ENCODE peak calls at places on chromosomes 11 and 22, in five cellular contexts. Z is dorsolateral prefrontal cortex, Q is stomach, Y is cardiac fibroblast, G is colonic mucosa. C is an unnamed sample.

GRCh38 chr11:117171648-117172051 is 6.9 kb upstream of the SIDT2 start:
- DNase-seq in Q (peak), G (no peak), Y (peak), Z (no peak), C (no peak)

GRCh38 chr11:132123854-132124835 is 753.7 kb downstream of the NTM start:
- DNase-seq in Y (no peak), Z (no peak), Q (no peak), G (no peak), C (no peak)

GRCh38 chr11:133818302-133818701 is 27.0 kb downstream of the SPATA19 start:
- DNase-seq in Z (no peak), Q (no peak), Y (no peak), G (no peak), C (no peak)

GRCh38 chr22:39239561-39240423 is 5.0 kb downstream of the PDGFB start:
- DNase-seq in Q (peak), Z (no peak), G (peak), Y (no peak), C (no peak)

GRCh38 chr22:50112151-50113118 is 22.6 kb downstream of the MOV10L1 start:
- DNase-seq in G (no peak), Y (peak), Q (no peak), Z (no peak), C (no peak)

GRCh38 chr11:66619080-66619554 is 2.7 kb downstream of the RBM14 start:
- DNase-seq in Y (peak), G (no peak), Q (no peak), Z (no peak), C (no peak)

GRCh38 chr11:77026743-77027142 is 7.5 kb upstream of the B3GNT6 start:
- DNase-seq in Q (no peak), G (no peak), Y (no peak), Z (no peak), C (no peak)

GRCh38 chr11:5631969-5632635 is 7.3 kb downstream of the TRIM34 start:
- DNase-seq in Z (no peak), Q (no peak), Y (no peak), G (no peak), C (no peak)

GRCh38 chr22:20601308-20601707 is 93.9 kb downstream of the MED15 start:
- DNase-seq in Q (no peak), Y (no peak), Z (no peak), G (no peak), C (no peak)

DNA sequence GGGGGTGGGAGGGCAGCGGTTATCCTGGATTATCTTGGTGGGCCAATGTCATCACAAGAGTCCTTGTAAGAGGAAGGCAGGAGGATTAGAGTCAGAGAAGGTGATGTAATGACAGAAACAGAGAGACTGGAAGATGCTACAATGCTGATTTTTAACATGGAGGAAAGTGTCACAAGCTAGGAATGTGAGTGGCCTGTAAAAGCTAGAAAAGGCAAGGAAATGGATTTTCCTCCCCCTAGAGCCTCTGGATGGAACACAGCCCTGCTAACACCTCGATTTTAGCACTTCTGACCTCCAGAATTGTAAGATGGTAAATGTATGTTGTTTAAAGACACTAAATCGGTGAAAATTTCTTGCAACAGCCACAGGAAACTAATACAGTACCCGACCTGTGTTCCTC is 109.3 kb downstream of the MN1 start:
- DNase-seq in Z (no peak), Q (no peak), G (no peak), Y (peak), C (no peak)
- TF ChIP-seq CTCF in Z (no peak), Q (no peak), G (no peak), Y (peak), C (no peak)

DNA sequence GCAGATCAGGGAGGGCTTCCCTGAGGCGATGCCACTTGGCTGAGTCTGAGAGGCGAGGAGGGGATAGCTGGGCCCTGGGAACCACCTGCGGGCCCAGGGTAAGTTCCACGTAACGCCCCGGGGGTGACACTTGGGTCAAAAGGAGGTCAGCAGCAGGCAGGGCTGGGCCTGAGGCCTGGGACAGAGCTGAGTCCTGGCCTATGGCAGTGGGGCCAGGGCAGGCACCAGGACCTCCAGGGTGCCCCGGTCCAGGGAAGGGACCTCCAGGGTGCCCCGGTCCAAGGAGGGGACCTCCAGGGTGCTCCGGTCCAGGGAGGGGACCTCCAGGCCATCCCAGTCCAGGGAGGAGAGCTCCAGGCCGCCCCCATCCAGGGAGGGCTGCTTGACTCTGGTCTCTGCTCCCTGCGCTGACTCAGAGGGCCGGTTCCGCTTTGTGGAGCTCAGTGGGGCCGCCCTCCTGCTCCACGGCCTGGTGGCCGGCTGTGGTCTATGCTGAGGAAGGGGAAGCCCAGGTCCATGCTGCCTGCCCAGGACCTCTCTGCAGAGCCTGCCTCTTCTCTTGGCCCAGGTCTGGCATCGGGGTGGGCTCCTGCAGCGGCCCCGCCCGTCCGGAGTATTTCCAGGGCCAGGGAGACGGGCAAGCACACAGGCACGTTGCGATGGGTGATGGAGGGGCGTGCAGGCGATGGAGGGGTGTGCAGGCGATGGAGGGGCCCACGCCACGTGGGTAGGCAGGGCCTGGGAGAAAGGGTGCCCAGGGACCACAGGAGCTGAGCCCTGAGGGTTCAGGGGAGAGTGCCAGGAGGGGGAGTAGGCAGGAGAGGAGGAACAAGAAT is 19.5 kb upstream of the WNT7B start:
- DNase-seq in G (no peak), Y (peak), Z (no peak), Q (no peak), C (no peak)
- TF ChIP-seq CTCF in G (no peak), Y (no peak), Z (no peak), Q (no peak), C (no peak)

DNA sequence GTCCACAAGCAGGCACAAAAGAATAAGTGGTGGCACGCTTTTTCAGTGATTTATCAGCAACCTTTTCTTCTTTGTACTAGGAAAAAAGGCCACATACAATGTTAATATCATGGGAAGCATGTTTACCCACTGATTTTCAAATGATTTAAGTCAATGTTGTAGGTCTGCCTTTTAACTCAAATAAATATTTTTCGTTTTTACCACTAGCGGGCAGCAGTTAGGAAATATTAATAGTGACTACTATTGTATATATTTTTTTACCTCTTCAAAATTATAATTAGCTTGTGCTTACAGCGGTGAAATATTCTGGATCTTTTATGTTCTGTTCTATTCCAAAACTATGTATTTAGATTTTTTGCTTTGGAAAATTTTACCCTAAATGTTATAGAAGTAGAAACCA is 6.4 kb upstream of the SLC17A6 start:
- DNase-seq in Y (no peak), G (no peak), Q (no peak), Z (no peak), C (no peak)
- TF ChIP-seq CTCF in Y (no peak), G (no peak), Q (no peak), Z (no peak), C (no peak)

DNA sequence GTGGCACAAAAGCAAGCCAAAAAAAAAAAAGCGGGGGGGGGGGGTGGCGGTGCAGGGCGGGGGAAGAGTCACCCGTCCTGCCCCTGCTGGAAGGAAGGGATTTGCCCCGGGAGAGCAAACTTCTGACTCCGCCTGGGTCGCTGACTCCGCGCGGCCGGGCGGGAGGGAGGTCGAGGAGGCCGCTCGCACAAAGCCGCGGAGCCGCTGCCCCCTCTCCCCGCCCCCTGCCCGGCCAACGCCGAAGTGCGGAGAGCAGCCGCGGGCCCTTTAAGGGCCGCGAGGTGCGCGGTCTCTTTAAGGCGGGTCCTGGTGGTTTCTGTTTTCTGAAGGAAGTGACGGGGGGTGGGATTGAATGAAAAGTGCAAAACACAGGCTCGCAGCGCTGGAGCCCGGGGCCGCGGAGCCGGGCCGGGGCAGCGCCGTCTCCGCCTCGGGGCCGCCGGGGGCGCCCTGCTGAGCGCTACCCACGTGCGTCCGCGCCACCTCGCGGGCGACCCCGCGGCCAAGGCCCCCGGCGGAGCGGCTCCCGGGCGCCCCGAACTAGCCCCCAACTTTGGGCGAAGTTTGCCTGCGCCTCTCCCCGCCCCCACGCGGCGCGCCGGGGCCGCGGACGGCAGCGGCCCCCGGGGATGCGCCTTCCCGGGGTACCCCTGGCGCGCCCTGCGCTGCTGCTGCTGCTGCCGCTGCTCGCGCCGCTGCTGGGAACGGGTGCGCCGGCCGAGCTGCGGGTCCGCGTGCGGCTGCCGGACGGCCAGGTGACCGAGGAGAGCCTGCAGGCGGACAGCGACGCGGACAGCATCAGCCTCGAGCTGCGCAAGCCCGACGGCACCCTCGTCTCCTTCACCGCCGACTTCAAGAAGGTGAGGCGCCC is at the start of gene OAF:
- DNase-seq in Q (peak), Y (peak), Z (peak), G (peak), C (peak)
- TF ChIP-seq CTCF in Q (peak), Y (no peak), Z (peak), G (no peak), C (peak)

GRCh38 chr22:48495751-48496080 is 1332.0 kb downstream of the BRD1 start:
- DNase-seq in Y (no peak), Z (peak), G (no peak), Q (no peak), C (no peak)

GRCh38 chr22:48494968-48495750 is 1332.5 kb downstream of the BRD1 start:
- DNase-seq in G (no peak), Z (peak), Q (no peak), Y (no peak), C (no peak)

GRCh38 chr22:48493733-48494132 is 1333.9 kb downstream of the BRD1 start:
- DNase-seq in Y (no peak), Z (no peak), G (no peak), Q (no peak), C (no peak)

GRCh38 chr22:48492371-48493320 is 1335.0 kb downstream of the BRD1 start:
- DNase-seq in Z (peak), G (peak), Q (peak), Y (peak), C (peak)

DNA sequence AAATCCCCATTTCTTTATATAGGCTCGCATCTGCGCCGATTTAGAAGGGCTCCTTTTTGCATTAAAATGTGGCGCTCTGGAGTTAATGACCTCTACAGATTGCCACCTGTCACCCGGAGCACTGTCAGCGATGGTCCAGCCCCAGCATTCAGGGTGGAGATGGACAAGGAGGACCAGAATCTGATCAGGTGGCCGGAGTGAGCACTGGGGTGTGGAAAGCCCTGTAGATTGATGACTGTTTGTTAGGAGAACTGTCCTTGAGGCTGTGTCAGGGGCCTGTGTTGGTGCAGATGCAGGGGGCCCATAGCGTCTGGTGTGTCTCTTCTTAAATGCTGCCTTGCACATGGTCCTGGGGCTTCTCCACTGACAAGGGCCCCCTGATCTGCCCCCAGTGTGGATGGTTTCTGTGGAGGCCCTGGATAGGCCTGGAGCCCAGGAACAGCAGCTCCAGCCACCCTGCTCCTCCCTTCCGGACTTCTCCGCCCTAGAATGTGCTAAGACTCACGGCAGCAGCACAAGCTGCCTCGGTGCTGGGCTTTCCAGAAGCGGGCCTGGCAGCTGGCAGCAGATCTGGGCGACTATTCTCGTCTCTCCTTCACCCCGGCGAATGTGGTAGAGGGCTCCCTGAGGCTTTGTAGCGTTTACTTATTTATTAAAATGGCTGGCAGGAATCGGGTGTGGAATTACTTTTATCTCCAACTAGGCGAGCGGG is 1333.3 kb downstream of the BRD1 start:
- DNase-seq in G (no peak), Q (no peak), Y (no peak), Z (peak), C (no peak)
- TF ChIP-seq CTCF in G (no peak), Q (no peak), Y (no peak), Z (no peak), C (no peak)

DNA sequence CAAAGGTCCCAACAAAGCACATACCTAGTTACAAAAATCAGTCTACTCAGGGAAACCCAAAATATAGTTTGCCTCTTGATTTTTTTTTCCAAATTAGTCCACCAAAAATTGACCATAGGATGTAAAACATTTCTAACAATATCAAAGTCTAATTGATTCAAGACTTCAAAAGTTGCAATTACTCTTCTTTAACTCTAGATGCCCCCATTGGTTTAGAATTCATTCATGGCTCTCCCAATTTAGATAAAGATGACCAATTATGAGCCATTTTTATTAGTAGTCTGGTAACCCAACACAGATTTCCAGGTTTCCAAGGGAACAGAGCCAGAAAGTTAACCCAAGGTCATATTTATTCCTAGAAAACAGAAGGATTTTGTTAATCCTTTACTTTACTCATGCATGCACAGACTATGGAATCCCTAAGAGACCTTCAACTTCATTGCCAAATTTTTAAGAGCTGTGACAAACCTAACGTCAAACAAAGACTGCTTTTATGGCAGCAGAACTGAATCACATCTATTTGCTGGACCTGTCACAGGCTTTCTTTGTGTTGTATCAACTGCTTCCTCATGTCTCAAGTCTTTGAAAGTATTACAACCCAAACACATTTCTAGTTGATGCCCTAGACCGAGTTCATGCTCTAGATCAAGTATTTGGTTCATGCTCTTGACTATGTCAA is 55.3 kb downstream of the C22orf42 start:
- DNase-seq in Q (no peak), G (no peak), Y (peak), Z (no peak), C (no peak)
- TF ChIP-seq CTCF in Q (peak), G (no peak), Y (peak), Z (no peak), C (peak)

DNA sequence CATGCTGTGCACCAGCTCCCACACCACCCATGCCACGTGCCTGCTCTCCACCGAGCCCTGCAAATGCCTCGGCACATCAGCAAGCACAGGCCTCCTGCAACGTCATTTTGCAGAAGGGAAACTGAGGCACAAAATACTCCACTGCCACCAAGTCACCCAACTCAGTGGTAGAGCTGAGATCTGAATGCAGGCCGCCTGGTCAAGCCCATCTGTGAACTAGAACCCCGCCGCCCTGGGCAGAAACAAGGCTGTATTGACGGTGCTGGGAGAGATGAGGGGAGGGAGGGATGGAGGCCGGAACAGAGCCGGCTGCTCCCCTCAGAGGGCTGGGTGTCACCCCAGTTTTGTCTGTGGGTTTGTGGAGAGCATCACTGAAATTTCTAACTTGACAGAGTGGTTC is 81.4 kb downstream of the CDKN1C start:
- DNase-seq in Q (no peak), G (peak), Y (no peak), Z (peak), C (peak)
- TF ChIP-seq CTCF in Q (no peak), G (no peak), Y (no peak), Z (no peak), C (no peak)

GRCh38 chr22:30132290-30132996 is 52.2 kb downstream of the HORMAD2 start:
- DNase-seq in Y (peak), G (no peak), Z (no peak), Q (no peak), C (no peak)
- TF ChIP-seq CTCF in Y (no peak), G (no peak), Z (no peak), Q (no peak), C (no peak)